ENCODE peak calls at places on chromosomes 2 and 18, in nine cellular contexts. One of them, this sample, is unnamed.

GRCh38 chr18:36633961-36634412 is 194.8 kb downstream of the TPGS2 start:
- DNase-seq in right atrium auricular region: no peak
- DNase-seq in choroid plexus epithelial cell: no peak
- DNase-seq in psoas muscle: no peak
- DNase-seq in fibroblast of mammary gland: no peak
- DNase-seq in CD4-positive, alpha-beta memory T cell: no peak
- DNase-seq in bronchial epithelial cell: peak
- DNase-seq in A549: no peak
- DNase-seq in CD4-positive, CD25-positive, alpha-beta regulatory T cell: no peak
- DNase-seq in this sample: peak

GRCh38 chr2:151292546-151292945 is 3.1 kb upstream of the NMI start:
- DNase-seq in CD4-positive, alpha-beta memory T cell: no peak
- DNase-seq in CD4-positive, CD25-positive, alpha-beta regulatory T cell: no peak
- DNase-seq in bronchial epithelial cell: no peak
- DNase-seq in right atrium auricular region: no peak
- DNase-seq in psoas muscle: no peak
- DNase-seq in choroid plexus epithelial cell: no peak
- DNase-seq in A549: no peak
- DNase-seq in fibroblast of mammary gland: no peak
- DNase-seq in this sample: no peak

GRCh38 chr2:74261204-74261864 is 62.9 kb downstream of the MTHFD2 start:
- DNase-seq in right atrium auricular region: no peak
- DNase-seq in choroid plexus epithelial cell: peak
- DNase-seq in psoas muscle: no peak
- DNase-seq in fibroblast of mammary gland: peak
- DNase-seq in CD4-positive, alpha-beta memory T cell: no peak
- DNase-seq in A549: peak
- DNase-seq in bronchial epithelial cell: peak
- DNase-seq in CD4-positive, CD25-positive, alpha-beta regulatory T cell: no peak
- DNase-seq in this sample: no peak

GRCh38 chr2:53210538-53210937 is 557.1 kb upstream of the CHAC2 start:
- DNase-seq in CD4-positive, CD25-positive, alpha-beta regulatory T cell: no peak
- DNase-seq in psoas muscle: no peak
- DNase-seq in CD4-positive, alpha-beta memory T cell: no peak
- DNase-seq in bronchial epithelial cell: no peak
- DNase-seq in A549: peak
- DNase-seq in choroid plexus epithelial cell: peak
- DNase-seq in fibroblast of mammary gland: no peak
- DNase-seq in right atrium auricular region: no peak
- DNase-seq in this sample: no peak

GRCh38 chr18:70385474-70385873 is 96.6 kb downstream of the SOCS6 start:
- DNase-seq in fibroblast of mammary gland: peak
- DNase-seq in CD4-positive, alpha-beta memory T cell: no peak
- DNase-seq in right atrium auricular region: no peak
- DNase-seq in psoas muscle: no peak
- DNase-seq in CD4-positive, CD25-positive, alpha-beta regulatory T cell: no peak
- DNase-seq in A549: no peak
- DNase-seq in bronchial epithelial cell: no peak
- DNase-seq in choroid plexus epithelial cell: no peak
- DNase-seq in this sample: no peak

GRCh38 chr2:84902526-84902925 is 2.9 kb upstream of the TMSB10 start:
- DNase-seq in CD4-positive, CD25-positive, alpha-beta regulatory T cell: no peak
- DNase-seq in psoas muscle: no peak
- DNase-seq in bronchial epithelial cell: no peak
- DNase-seq in fibroblast of mammary gland: no peak
- DNase-seq in CD4-positive, alpha-beta memory T cell: no peak
- DNase-seq in choroid plexus epithelial cell: no peak
- DNase-seq in right atrium auricular region: peak
- DNase-seq in A549: no peak
- DNase-seq in this sample: no peak

GRCh38 chr18:37107748-37108522 is 279.0 kb downstream of the KIAA1328 start:
- DNase-seq in right atrium auricular region: no peak
- DNase-seq in CD4-positive, alpha-beta memory T cell: no peak
- DNase-seq in choroid plexus epithelial cell: no peak
- DNase-seq in bronchial epithelial cell: no peak
- DNase-seq in psoas muscle: no peak
- DNase-seq in fibroblast of mammary gland: no peak
- DNase-seq in A549: no peak
- DNase-seq in CD4-positive, CD25-positive, alpha-beta regulatory T cell: no peak
- DNase-seq in this sample: no peak

GRCh38 chr2:19900536-19901200 is 1.1 kb downstream of the TTC32 start:
- DNase-seq in fibroblast of mammary gland: peak
- DNase-seq in psoas muscle: no peak
- DNase-seq in CD4-positive, alpha-beta memory T cell: peak
- DNase-seq in bronchial epithelial cell: peak
- DNase-seq in A549: peak
- DNase-seq in CD4-positive, CD25-positive, alpha-beta regulatory T cell: peak
- DNase-seq in choroid plexus epithelial cell: peak
- DNase-seq in right atrium auricular region: no peak
- DNase-seq in this sample: peak

GRCh38 chr2:234913208-234913626 is 38.6 kb upstream of the SH3BP4 start:
- DNase-seq in CD4-positive, CD25-positive, alpha-beta regulatory T cell: no peak
- DNase-seq in choroid plexus epithelial cell: peak
- DNase-seq in right atrium auricular region: no peak
- DNase-seq in fibroblast of mammary gland: no peak
- DNase-seq in A549: no peak
- DNase-seq in psoas muscle: no peak
- DNase-seq in bronchial epithelial cell: no peak
- DNase-seq in CD4-positive, alpha-beta memory T cell: no peak
- DNase-seq in this sample: no peak

GRCh38 chr2:20660506-20660905 is 6.4 kb upstream of the GDF7 start:
- DNase-seq in CD4-positive, alpha-beta memory T cell: no peak
- DNase-seq in right atrium auricular region: no peak
- DNase-seq in A549: no peak
- DNase-seq in bronchial epithelial cell: no peak
- DNase-seq in CD4-positive, CD25-positive, alpha-beta regulatory T cell: no peak
- DNase-seq in fibroblast of mammary gland: no peak
- DNase-seq in choroid plexus epithelial cell: no peak
- DNase-seq in psoas muscle: no peak
- DNase-seq in this sample: no peak

GRCh38 chr2:240160291-240161086 is 20.0 kb upstream of the OTOS start:
- DNase-seq in A549: no peak
- DNase-seq in CD4-positive, CD25-positive, alpha-beta regulatory T cell: no peak
- DNase-seq in right atrium auricular region: no peak
- DNase-seq in choroid plexus epithelial cell: no peak
- DNase-seq in psoas muscle: peak
- DNase-seq in fibroblast of mammary gland: no peak
- DNase-seq in bronchial epithelial cell: no peak
- DNase-seq in CD4-positive, alpha-beta memory T cell: no peak
- DNase-seq in this sample: no peak

DNA sequence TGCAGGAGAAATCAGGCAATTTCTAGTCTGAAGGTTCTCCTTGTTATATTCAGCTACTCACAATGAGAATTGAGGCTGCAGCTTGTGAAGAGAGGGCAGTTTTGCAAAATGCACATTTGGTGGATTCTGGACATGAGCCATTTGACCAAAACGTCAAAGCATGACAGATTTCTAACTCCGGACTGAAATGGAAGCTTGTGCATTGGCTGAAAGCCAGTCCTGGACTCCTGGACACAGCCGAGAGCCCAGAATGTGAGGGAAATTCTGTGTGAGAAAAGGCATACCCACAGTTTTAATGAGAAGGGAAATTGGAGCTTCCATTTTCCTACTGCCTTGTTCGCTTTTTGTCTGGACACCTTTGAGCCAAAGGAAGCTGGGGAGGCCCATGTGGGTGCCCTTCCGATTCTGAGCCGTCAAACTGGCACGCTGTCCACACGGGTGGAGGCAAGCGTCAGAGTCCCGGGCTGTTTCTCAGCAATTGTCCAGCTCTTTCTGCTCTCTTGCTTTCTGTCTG is 23.7 kb upstream of the ROCK2 start:
- DNase-seq in right atrium auricular region: no peak
- DNase-seq in fibroblast of mammary gland: peak
- DNase-seq in A549: no peak
- DNase-seq in CD4-positive, CD25-positive, alpha-beta regulatory T cell: no peak
- DNase-seq in choroid plexus epithelial cell: peak
- DNase-seq in CD4-positive, alpha-beta memory T cell: no peak
- DNase-seq in psoas muscle: no peak
- DNase-seq in bronchial epithelial cell: no peak
- DNase-seq in this sample: no peak
- H3K4me3 ChIP-seq in right atrium auricular region: no peak
- H3K4me3 ChIP-seq in fibroblast of mammary gland: no peak
- H3K4me3 ChIP-seq in A549: no peak
- H3K4me3 ChIP-seq in CD4-positive, CD25-positive, alpha-beta regulatory T cell: no peak
- H3K4me3 ChIP-seq in choroid plexus epithelial cell: no peak
- H3K4me3 ChIP-seq in CD4-positive, alpha-beta memory T cell: no peak
- H3K4me3 ChIP-seq in psoas muscle: peak
- H3K4me3 ChIP-seq in bronchial epithelial cell: no peak
- H3K4me3 ChIP-seq in this sample: no peak

DNA sequence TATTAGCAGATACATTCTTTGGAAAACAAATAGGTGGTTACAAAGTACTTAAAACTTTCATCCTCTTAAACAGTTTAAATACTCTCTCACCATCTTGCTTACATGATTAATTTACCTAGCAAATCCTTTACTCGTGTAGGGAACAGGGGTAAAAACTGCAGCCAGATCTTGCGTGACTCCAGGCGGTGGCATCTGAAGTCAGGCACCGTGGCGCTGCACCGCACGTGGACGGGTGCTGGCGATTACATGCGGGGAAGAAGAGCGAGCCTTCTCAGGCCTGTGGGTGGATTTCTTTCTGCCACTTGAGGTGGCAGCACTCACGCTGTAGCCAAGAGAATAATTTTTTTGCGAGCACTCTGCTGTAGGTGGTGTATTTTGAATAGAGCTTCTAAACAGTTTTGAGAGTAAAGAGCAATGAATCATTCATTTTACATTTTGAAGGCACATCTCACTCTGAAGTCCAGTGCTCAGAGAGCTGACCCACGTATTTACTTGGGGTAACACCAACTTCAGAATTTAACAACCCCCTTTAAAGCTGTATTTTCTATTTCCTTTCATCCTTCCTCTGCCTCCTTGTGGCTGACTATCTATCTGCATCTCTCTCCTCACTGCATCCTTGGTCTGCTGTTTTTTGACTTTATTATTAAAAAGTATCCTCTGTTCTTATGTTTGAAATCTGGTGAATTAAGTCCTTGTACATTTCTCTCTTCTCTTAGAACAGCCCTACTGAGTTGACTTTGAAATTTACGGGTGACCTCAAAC is 68.9 kb downstream of the EPAS1 start:
- DNase-seq in psoas muscle: no peak
- DNase-seq in fibroblast of mammary gland: peak
- DNase-seq in choroid plexus epithelial cell: peak
- DNase-seq in CD4-positive, alpha-beta memory T cell: no peak
- DNase-seq in A549: peak
- DNase-seq in CD4-positive, CD25-positive, alpha-beta regulatory T cell: no peak
- DNase-seq in bronchial epithelial cell: no peak
- DNase-seq in right atrium auricular region: no peak
- DNase-seq in this sample: no peak
- H3K4me3 ChIP-seq in psoas muscle: no peak
- H3K4me3 ChIP-seq in fibroblast of mammary gland: no peak
- H3K4me3 ChIP-seq in choroid plexus epithelial cell: no peak
- H3K4me3 ChIP-seq in CD4-positive, alpha-beta memory T cell: no peak
- H3K4me3 ChIP-seq in A549: no peak
- H3K4me3 ChIP-seq in CD4-positive, CD25-positive, alpha-beta regulatory T cell: no peak
- H3K4me3 ChIP-seq in bronchial epithelial cell: no peak
- H3K4me3 ChIP-seq in right atrium auricular region: no peak
- H3K4me3 ChIP-seq in this sample: no peak

GRCh38 chr2:200456567-200456966 is 53.3 kb downstream of the KCTD18 start:
- DNase-seq in fibroblast of mammary gland: no peak
- DNase-seq in A549: no peak
- DNase-seq in right atrium auricular region: no peak
- DNase-seq in CD4-positive, CD25-positive, alpha-beta regulatory T cell: no peak
- DNase-seq in CD4-positive, alpha-beta memory T cell: no peak
- DNase-seq in psoas muscle: no peak
- DNase-seq in bronchial epithelial cell: no peak
- DNase-seq in choroid plexus epithelial cell: no peak
- DNase-seq in this sample: no peak

GRCh38 chr2:200453142-200453852 is 56.6 kb downstream of the KCTD18 start:
- DNase-seq in CD4-positive, alpha-beta memory T cell: no peak
- DNase-seq in psoas muscle: no peak
- DNase-seq in fibroblast of mammary gland: no peak
- DNase-seq in bronchial epithelial cell: no peak
- DNase-seq in right atrium auricular region: no peak
- DNase-seq in choroid plexus epithelial cell: no peak
- DNase-seq in A549: no peak
- DNase-seq in CD4-positive, CD25-positive, alpha-beta regulatory T cell: no peak
- DNase-seq in this sample: no peak

GRCh38 chr2:200454839-200455801 is 54.7 kb downstream of the KCTD18 start:
- DNase-seq in choroid plexus epithelial cell: peak
- DNase-seq in CD4-positive, alpha-beta memory T cell: no peak
- DNase-seq in CD4-positive, CD25-positive, alpha-beta regulatory T cell: peak
- DNase-seq in fibroblast of mammary gland: peak
- DNase-seq in A549: peak
- DNase-seq in psoas muscle: no peak
- DNase-seq in bronchial epithelial cell: peak
- DNase-seq in right atrium auricular region: no peak
- DNase-seq in this sample: no peak

GRCh38 chr2:200453853-200454524 is 55.9 kb downstream of the KCTD18 start:
- DNase-seq in A549: no peak
- DNase-seq in choroid plexus epithelial cell: no peak
- DNase-seq in CD4-positive, alpha-beta memory T cell: no peak
- DNase-seq in psoas muscle: no peak
- DNase-seq in right atrium auricular region: no peak
- DNase-seq in fibroblast of mammary gland: no peak
- DNase-seq in bronchial epithelial cell: no peak
- DNase-seq in CD4-positive, CD25-positive, alpha-beta regulatory T cell: no peak
- DNase-seq in this sample: no peak

GRCh38 chr2:200455958-200456421 is 53.9 kb downstream of the KCTD18 start:
- DNase-seq in choroid plexus epithelial cell: peak
- DNase-seq in CD4-positive, CD25-positive, alpha-beta regulatory T cell: peak
- DNase-seq in CD4-positive, alpha-beta memory T cell: no peak
- DNase-seq in A549: no peak
- DNase-seq in bronchial epithelial cell: no peak
- DNase-seq in psoas muscle: no peak
- DNase-seq in right atrium auricular region: no peak
- DNase-seq in fibroblast of mammary gland: no peak
- DNase-seq in this sample: no peak
- H3K4me3 ChIP-seq in choroid plexus epithelial cell: no peak
- H3K4me3 ChIP-seq in CD4-positive, CD25-positive, alpha-beta regulatory T cell: peak
- H3K4me3 ChIP-seq in CD4-positive, alpha-beta memory T cell: no peak
- H3K4me3 ChIP-seq in A549: no peak
- H3K4me3 ChIP-seq in bronchial epithelial cell: no peak
- H3K4me3 ChIP-seq in psoas muscle: no peak
- H3K4me3 ChIP-seq in right atrium auricular region: no peak
- H3K4me3 ChIP-seq in fibroblast of mammary gland: no peak
- H3K4me3 ChIP-seq in this sample: no peak

GRCh38 chr2:8984855-8985254 is 18.6 kb downstream of the MBOAT2 start:
- DNase-seq in psoas muscle: no peak
- DNase-seq in CD4-positive, alpha-beta memory T cell: no peak
- DNase-seq in CD4-positive, CD25-positive, alpha-beta regulatory T cell: no peak
- DNase-seq in choroid plexus epithelial cell: peak
- DNase-seq in bronchial epithelial cell: no peak
- DNase-seq in fibroblast of mammary gland: no peak
- DNase-seq in A549: no peak
- DNase-seq in right atrium auricular region: no peak
- DNase-seq in this sample: no peak
- H3K4me3 ChIP-seq in psoas muscle: no peak
- H3K4me3 ChIP-seq in CD4-positive, alpha-beta memory T cell: no peak
- H3K4me3 ChIP-seq in CD4-positive, CD25-positive, alpha-beta regulatory T cell: no peak
- H3K4me3 ChIP-seq in choroid plexus epithelial cell: no peak
- H3K4me3 ChIP-seq in bronchial epithelial cell: no peak
- H3K4me3 ChIP-seq in fibroblast of mammary gland: no peak
- H3K4me3 ChIP-seq in A549: no peak
- H3K4me3 ChIP-seq in right atrium auricular region: no peak
- H3K4me3 ChIP-seq in this sample: no peak

GRCh38 chr2:15648593-15649525 is 57.2 kb downstream of the DDX1 start:
- DNase-seq in CD4-positive, CD25-positive, alpha-beta regulatory T cell: no peak
- DNase-seq in psoas muscle: no peak
- DNase-seq in A549: no peak
- DNase-seq in right atrium auricular region: peak
- DNase-seq in fibroblast of mammary gland: no peak
- DNase-seq in bronchial epithelial cell: no peak
- DNase-seq in choroid plexus epithelial cell: no peak
- DNase-seq in CD4-positive, alpha-beta memory T cell: no peak
- DNase-seq in this sample: no peak
- H3K4me3 ChIP-seq in CD4-positive, CD25-positive, alpha-beta regulatory T cell: no peak
- H3K4me3 ChIP-seq in psoas muscle: no peak
- H3K4me3 ChIP-seq in A549: no peak
- H3K4me3 ChIP-seq in right atrium auricular region: no peak
- H3K4me3 ChIP-seq in fibroblast of mammary gland: no peak
- H3K4me3 ChIP-seq in bronchial epithelial cell: no peak
- H3K4me3 ChIP-seq in choroid plexus epithelial cell: no peak
- H3K4me3 ChIP-seq in CD4-positive, alpha-beta memory T cell: no peak
- H3K4me3 ChIP-seq in this sample: no peak

GRCh38 chr2:144704696-144705095 is 184.8 kb upstream of the ZEB2 start:
- DNase-seq in choroid plexus epithelial cell: no peak
- DNase-seq in fibroblast of mammary gland: no peak
- DNase-seq in right atrium auricular region: no peak
- DNase-seq in CD4-positive, CD25-positive, alpha-beta regulatory T cell: no peak
- DNase-seq in bronchial epithelial cell: no peak
- DNase-seq in A549: no peak
- DNase-seq in psoas muscle: no peak
- DNase-seq in CD4-positive, alpha-beta memory T cell: no peak
- DNase-seq in this sample: no peak
- H3K4me3 ChIP-seq in choroid plexus epithelial cell: no peak
- H3K4me3 ChIP-seq in fibroblast of mammary gland: no peak
- H3K4me3 ChIP-seq in right atrium auricular region: no peak
- H3K4me3 ChIP-seq in CD4-positive, CD25-positive, alpha-beta regulatory T cell: no peak
- H3K4me3 ChIP-seq in bronchial epithelial cell: no peak
- H3K4me3 ChIP-seq in A549: no peak
- H3K4me3 ChIP-seq in psoas muscle: no peak
- H3K4me3 ChIP-seq in CD4-positive, alpha-beta memory T cell: no peak
- H3K4me3 ChIP-seq in this sample: no peak